ENCODE peak calls at places on chromosomes 11 and 22, in nine cellular contexts. F is stimulated activated CD8-positive, alpha-beta memory T cell treated with anti-CD3 and anti-CD28 coated beads, Interleukin-2, amount 100 ng/mL, for 1 hour; A is fibroblast of the conjunctiva; N is T47D; C is OCI-M1; S is HuH-7; K is cerebellar cortex; J is ecto neural progenitor cell; I is NCI-H446. G is an unnamed sample.

GRCh38 chr22:26322179-26322905 is 106.7 kb upstream of the ASPHD2 start:
- DNase-seq in F (no peak), A (peak), N (no peak), C (no peak), S (no peak), K (no peak), J (no peak), I (no peak), G (no peak)

GRCh38 chr11:130062030-130062429 is 7.7 kb upstream of the APLP2 start:
- DNase-seq in F (no peak), A (no peak), N (no peak), C (no peak), S (no peak), K (no peak), J (no peak), I (no peak), G (no peak)

GRCh38 chr11:105003151-105003550 is 19.8 kb downstream of the CASP5 start:
- DNase-seq in F (no peak), A (no peak), N (no peak), C (no peak), S (no peak), K (no peak), J (no peak), I (no peak), G (no peak)

GRCh38 chr22:46479046-46479445 is 58.4 kb downstream of the CELSR1 start:
- DNase-seq in F (no peak), A (no peak), N (no peak), C (no peak), S (no peak), K (no peak), J (no peak), I (no peak), G (no peak)

GRCh38 chr22:31944700-31945477 is 554 bp downstream of the YWHAH start:
- DNase-seq in F (no peak), A (no peak), N (no peak), C (peak), S (peak), K (no peak), J (no peak), I (no peak), G (peak)

GRCh38 chr11:119691020-119691666 is 37.9 kb downstream of the NECTIN1 start:
- DNase-seq in F (no peak), A (no peak), N (no peak), C (peak), S (no peak), K (no peak), J (no peak), I (no peak), G (peak)

GRCh38 chr22:41885116-41885515 is 29.8 kb downstream of the SHISA8 start:
- DNase-seq in F (no peak), A (no peak), N (no peak), C (no peak), S (no peak), K (no peak), J (no peak), I (no peak), G (no peak)

GRCh38 chr11:29271616-29272015 is 745.2 kb downstream of the KCNA4 start:
- DNase-seq in F (no peak), A (no peak), N (no peak), C (no peak), S (no peak), K (no peak), J (no peak), I (no peak), G (no peak)

GRCh38 chr22:23608583-23608982 is 23.5 kb downstream of the DRICH1 start:
- DNase-seq in F (no peak), A (no peak), N (peak), C (peak), S (no peak), K (no peak), J (peak), I (no peak), G (peak)

GRCh38 chr11:83042966-83043711 is 28.6 kb downstream of the RAB30 start:
- DNase-seq in F (no peak), A (no peak), N (no peak), C (peak), S (no peak), K (no peak), J (no peak), I (no peak), G (no peak)

GRCh38 chr11:36006556-36006955 is 62.7 kb downstream of the LDLRAD3 start:
- DNase-seq in F (no peak), A (no peak), N (no peak), C (no peak), S (no peak), K (no peak), J (no peak), I (no peak), G (no peak)

GRCh38 chr11:1390603-1391164 is 950 bp downstream of the BRSK2 start:
- DNase-seq in F (no peak), A (no peak), N (peak), C (no peak), S (peak), K (peak), J (peak), I (no peak), G (no peak)

GRCh38 chr11:1532606-1533341 is 39.3 kb downstream of the DUSP8 start:
- DNase-seq in F (no peak), A (no peak), N (no peak), C (no peak), S (no peak), K (no peak), J (no peak), I (peak), G (no peak)

GRCh38 chr22:17985606-17986005 is 38.8 kb downstream of the MICAL3 start:
- DNase-seq in F (no peak), A (no peak), N (no peak), C (no peak), S (no peak), K (no peak), J (no peak), I (no peak), G (no peak)

GRCh38 chr22:19898831-19899567 is 42.6 kb upstream of the COMT start:
- DNase-seq in F (no peak), A (no peak), N (no peak), C (no peak), S (no peak), K (no peak), J (no peak), I (no peak), G (no peak)

GRCh38 chr11:429391-429790 is 12.4 kb downstream of the ANO9 start:
- DNase-seq in F (no peak), A (no peak), N (no peak), C (no peak), S (no peak), K (no peak), J (no peak), I (no peak), G (no peak)

GRCh38 chr11:86150826-86151187 is 81.9 kb upstream of the PICALM start:
- DNase-seq in F (no peak), A (no peak), N (no peak), C (no peak), S (no peak), K (no peak), J (no peak), I (no peak), G (no peak)

GRCh38 chr22:48713266-48714205 is 1114.1 kb downstream of the BRD1 start:
- DNase-seq in F (no peak), A (no peak), N (no peak), C (no peak), S (no peak), K (no peak), J (no peak), I (no peak), G (peak)